ENCODE peak calls at places on chromosomes 13 and 19, in four cellular contexts. N is BE2C, J is neural crest cell, F is NCI-H774. X is an unnamed sample.

GRCh38 chr19:44891016-44891882 is at the start of gene TOMM40:
- DNase-seq in J (peak), N (no peak), F (no peak), X (peak)

GRCh38 chr19:42459926-42460325 is 17.2 kb upstream of the CXCL17 start:
- DNase-seq in N (no peak), F (no peak), J (no peak), X (no peak)

GRCh38 chr19:55115446-55116065 is 1.9 kb downstream of the PPP1R12C start:
- DNase-seq in F (no peak), J (no peak), N (no peak), X (no peak)

GRCh38 chr13:72141845-72142470 is 275.0 kb upstream of the DACH1 start:
- DNase-seq in J (no peak), N (no peak), F (no peak), X (no peak)

GRCh38 chr19:6312018-6312417 is 21.4 kb downstream of the ACER1 start:
- DNase-seq in J (no peak), N (no peak), F (no peak), X (no peak)

GRCh38 chr13:112450118-112450517 is 74.0 kb downstream of the SPACA7 start:
- DNase-seq in F (no peak), J (no peak), N (no peak), X (no peak)

GRCh38 chr19:35501684-35502083 is 11.4 kb upstream of the KRTDAP start:
- DNase-seq in N (no peak), J (no peak), F (no peak), X (no peak)

GRCh38 chr13:45838171-45838745 is 13.3 kb downstream of the SIAH3 start:
- DNase-seq in F (no peak), J (no peak), N (no peak), X (no peak)

GRCh38 chr19:19034204-19034624 is 811 bp downstream of the ARMC6 start:
- DNase-seq in N (peak), F (peak), J (peak), X (peak)

GRCh38 chr13:111239754-111240670 is 80.4 kb upstream of the TEX29 start:
- DNase-seq in F (no peak), J (no peak), N (no peak), X (no peak)

GRCh38 chr13:110376120-110376519 is 69.0 kb downstream of the COL4A2 start:
- DNase-seq in J (no peak), F (no peak), N (no peak), X (no peak)

GRCh38 chr19:8174706-8175105 is 25.3 kb upstream of the FBN3 start:
- DNase-seq in J (no peak), F (no peak), N (no peak), X (no peak)

GRCh38 chr13:19959831-19960672 is 1.5 kb downstream of the ZMYM2 start:
- DNase-seq in N (peak), J (peak), F (peak), X (peak)

GRCh38 chr19:38401148-38401547 is 1.7 kb upstream of the FAM98C start:
- DNase-seq in N (no peak), J (no peak), F (no peak), X (no peak)

GRCh38 chr19:47035495-47036232 is 12.8 kb downstream of the TMEM160 start:
- DNase-seq in J (peak), N (peak), F (peak), X (peak)

GRCh38 chr19:7596191-7596937 is 701 bp downstream of the CAMSAP3 start:
- DNase-seq in F (no peak), J (no peak), N (no peak), X (peak)

GRCh38 chr13:41608779-41609178 is 151.4 kb downstream of the RGCC start:
- DNase-seq in J (no peak), F (no peak), N (no peak), X (no peak)

GRCh38 chr13:104831823-104832222 is 1703.6 kb downstream of the EFNB2 start:
- DNase-seq in F (no peak), J (no peak), N (no peak), X (no peak)

GRCh38 chr19:48575931-48576622 is 24.1 kb downstream of the SULT2B1 start:
- DNase-seq in N (no peak), J (no peak), F (no peak), X (no peak)

GRCh38 chr13:25380082-25380481 is 8.3 kb downstream of the ATP8A2 start:
- DNase-seq in J (no peak), F (no peak), N (no peak), X (no peak)

GRCh38 chr13:27821566-27821965 is 29.3 kb downstream of the GSX1 start:
- DNase-seq in J (no peak), N (no peak), F (no peak), X (no peak)

GRCh38 chr19:33508941-33509614 is 12.5 kb downstream of the PEPD start:
- DNase-seq in F (no peak), J (no peak), N (no peak), X (no peak)

GRCh38 chr13:31168736-31169135 is 7.0 kb upstream of the HSPH1 start:
- DNase-seq in F (no peak), J (no peak), N (no peak), X (no peak)

GRCh38 chr19:2325261-2326046 is 2.9 kb downstream of the LSM7 start:
- DNase-seq in J (no peak), F (no peak), N (no peak), X (no peak)

GRCh38 chr19:55347442-55348009 is 7.0 kb downstream of the COX6B2 start:
- DNase-seq in N (no peak), F (no peak), J (no peak), X (no peak)

GRCh38 chr13:49517461-49517860 is 21.7 kb downstream of the PHF11 start:
- DNase-seq in J (peak), N (peak), F (no peak), X (no peak)

GRCh38 chr19:51704601-51705000 is 11.5 kb downstream of the SPACA6 start:
- DNase-seq in F (no peak), N (no peak), J (no peak), X (no peak)

GRCh38 chr13:49256841-49257240 is 9.1 kb downstream of the CDADC1 start:
- DNase-seq in J (no peak), F (no peak), N (no peak), X (no peak)

GRCh38 chr19:7480222-7480974 is 8.4 kb downstream of the PEX11G start:
- DNase-seq in J (no peak), F (no peak), N (no peak), X (no peak)

GRCh38 chr19:58218899-58219298 is 9.8 kb upstream of the ZNF544 start:
- DNase-seq in J (no peak), N (peak), F (no peak), X (no peak)

GRCh38 chr19:49911381-49912145 is 14.9 kb upstream of the IL4I1 start:
- DNase-seq in N (no peak), F (no peak), J (no peak), X (no peak)

GRCh38 chr19:45376045-45376724 is 5.8 kb upstream of the ERCC2 start:
- DNase-seq in J (no peak), N (no peak), F (no peak), X (peak)

GRCh38 chr19:18477042-18477760 is 39.3 kb upstream of the ISYNA1 start:
- DNase-seq in J (no peak), F (no peak), N (no peak), X (no peak)

GRCh38 chr13:97539651-97540230 is 105.8 kb downstream of the RAP2A start:
- DNase-seq in J (no peak), N (no peak), F (no peak), X (no peak)

GRCh38 chr13:107348931-107349330 is 781.0 kb upstream of the ARGLU1 start:
- DNase-seq in N (no peak), F (no peak), J (no peak), X (no peak)

GRCh38 chr19:17036640-17037039 is 10.0 kb upstream of the CPAMD8 start:
- DNase-seq in N (no peak), F (no peak), J (no peak), X (no peak)

GRCh38 chr13:43865892-43866291 is 13.6 kb downstream of the CCDC122 start:
- DNase-seq in J (no peak), F (no peak), N (no peak), X (no peak)

X was measured in Calu3.